ENCODE peak calls at places on chromosomes 4 and X, in four cellular contexts. U is H54, J is suprapubic skin, P is spleen. G is an unnamed sample.
A peak's percentile ranks its signal among the peaks of the same experiment; 100 is the strongest.

GRCh38 chr4:107349266-107349665 is 313.2 kb upstream of the DKK2 start:
- DNase-seq in U (no peak), J (no peak), P (no peak), G (no peak)

GRCh38 chr4:140296871-140297570 is 76.4 kb upstream of the SCOC start:
- DNase-seq in U (no peak), J (no peak), P (no peak), G (no peak)

GRCh38 chr4:123984881-123985280 is 588.3 kb downstream of the SPRY1 start:
- DNase-seq in U (no peak), J (no peak), P (no peak), G (no peak)

GRCh38 chrX:56792270-56793111 is 63.4 kb downstream of the NBDY start:
- DNase-seq in U (no peak), J (peak; percentile 36), P (no peak), G (peak; percentile 9)

GRCh38 chrX:30620125-30620524 is 33.1 kb upstream of the GK start:
- DNase-seq in U (no peak), J (no peak), P (no peak), G (no peak)

GRCh38 chr4:133151681-133152329 is 2.7 kb downstream of the PCDH10 start:
- DNase-seq in U (no peak), J (no peak), P (no peak), G (no peak)

GRCh38 chrX:151970661-151971060 is 3.8 kb downstream of the GABRE start:
- DNase-seq in U (peak; percentile 55), J (peak; percentile 84), P (no peak), G (no peak)

GRCh38 chr4:212438-213174 is 88.3 kb downstream of the ZNF718 start:
- DNase-seq in U (no peak), J (peak; percentile 65), P (peak; percentile 77), G (peak; percentile 85)

GRCh38 chr4:3708103-3708510 is 58.1 kb upstream of the ADRA2C start:
- DNase-seq in U (no peak), J (peak; percentile 56), P (peak; percentile 73), G (peak; percentile 46)

GRCh38 chr4:185771696-185772390 is 40.2 kb downstream of the SORBS2 start:
- DNase-seq in U (no peak), J (no peak), P (no peak), G (no peak)

GRCh38 chr4:3766207-3766790 is at the start of gene ADRA2C:
- DNase-seq in U (peak; percentile 19), J (no peak), P (no peak), G (no peak)

GRCh38 chr4:128288689-128289106 is 1.1 kb upstream of the PGRMC2 start:
- DNase-seq in U (no peak), J (no peak), P (no peak), G (peak; percentile 27)

GRCh38 chr4:184408021-184408710 is 66.2 kb downstream of the IRF2 start:
- DNase-seq in U (peak; percentile 17), J (no peak), P (no peak), G (no peak)

GRCh38 chr4:55397521-55398321 is 2.0 kb downstream of the TMEM165 start:
- DNase-seq in U (no peak), J (no peak), P (no peak), G (no peak)

GRCh38 chrX:124388562-124388961 is 42.2 kb downstream of the SH2D1A start:
- DNase-seq in U (peak; percentile 9), J (no peak), P (no peak), G (no peak)

GRCh38 chr4:18756661-18757060 is 735.1 kb upstream of the LCORL start:
- DNase-seq in U (no peak), J (no peak), P (no peak), G (no peak)

GRCh38 chr4:41590591-41590990 is 52.6 kb downstream of the LIMCH1 start:
- DNase-seq in U (no peak), J (no peak), P (no peak), G (no peak)

GRCh38 chrX:72130156-72130761 is 1.5 kb downstream of the RTL5 start:
- DNase-seq in U (no peak), J (no peak), P (no peak), G (no peak)

GRCh38 chr4:94354474-94354896 is 11.8 kb upstream of the HPGDS start:
- DNase-seq in U (no peak), J (no peak), P (no peak), G (no peak)

GRCh38 chr4:48976007-48976406 is 10.1 kb upstream of the CWH43 start:
- DNase-seq in U (no peak), J (no peak), P (no peak), G (no peak)

GRCh38 chrX:109707322-109707721 is 25.7 kb downstream of the ACSL4 start:
- DNase-seq in U (no peak), J (no peak), P (peak; percentile 76), G (no peak)

GRCh38 chrX:9682456-9682855 is 83.2 kb downstream of the GPR143 start:
- DNase-seq in U (no peak), J (no peak), P (no peak), G (no peak)

GRCh38 chr4:101292901-101293300 is 54.4 kb downstream of the PPP3CA start:
- DNase-seq in U (no peak), J (no peak), P (no peak), G (no peak)

GRCh38 chr4:95637047-95637600 is 88.4 kb upstream of the UNC5C start:
- DNase-seq in U (no peak), J (no peak), P (no peak), G (no peak)

GRCh38 chr4:794911-795725 is 30.8 kb downstream of the CPLX1 start:
- DNase-seq in U (no peak), J (no peak), P (peak; percentile 69), G (no peak)

GRCh38 chr4:102780476-102781144 is 19.8 kb upstream of the MANBA start:
- DNase-seq in U (peak; percentile 3), J (no peak), P (no peak), G (no peak)

DNA sequence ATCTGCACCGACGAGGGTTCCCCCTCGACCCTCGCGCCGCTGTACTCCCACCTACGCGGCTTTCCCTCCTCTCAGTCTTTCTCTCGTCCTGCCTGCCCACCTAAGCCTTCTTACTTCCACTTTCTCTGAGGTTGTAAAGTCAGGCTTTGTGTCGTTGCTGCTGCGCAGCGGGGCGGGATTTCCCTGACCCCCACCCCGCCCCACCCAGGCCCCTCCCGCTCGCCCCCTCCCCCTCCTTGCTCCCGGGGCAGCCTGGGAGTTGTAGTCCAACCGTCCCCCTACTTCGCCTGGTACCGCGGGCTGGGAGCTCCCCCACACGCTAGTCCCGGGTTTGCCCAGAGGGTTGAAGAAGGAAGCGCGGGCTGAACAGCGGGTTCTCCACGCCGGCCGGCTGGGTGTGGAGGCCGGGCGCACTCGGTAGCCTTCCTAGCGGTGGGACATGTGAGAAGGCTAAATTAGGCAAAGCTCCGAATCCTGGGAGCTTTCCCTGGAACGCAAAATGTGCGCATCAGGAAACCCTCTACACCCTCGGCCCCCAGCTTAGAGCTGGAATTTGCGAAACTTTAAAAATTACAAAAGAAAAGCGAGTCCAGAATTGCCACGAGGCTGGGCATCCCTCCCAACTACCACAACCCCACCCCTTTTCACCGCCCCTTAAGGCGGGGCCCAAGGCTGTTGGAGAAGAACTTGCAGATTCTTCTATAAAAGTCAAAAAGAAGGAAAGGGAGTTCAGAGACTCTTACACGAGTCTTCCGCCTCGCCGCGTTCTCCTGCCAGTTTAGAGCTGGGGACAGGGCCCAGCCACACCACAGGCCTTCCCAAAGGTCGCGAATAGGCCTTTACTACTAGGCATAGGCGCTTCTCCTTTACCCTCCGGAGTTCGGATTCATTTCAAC is at the start of gene ATP11C:
- DNase-seq in U (peak; percentile 49), J (peak; percentile 89), P (peak; percentile 94), G (peak; percentile 80)
- TF ChIP-seq POLR2A in U (peak; percentile 78), J (no peak), P (peak; percentile 47), G (peak; percentile 71)

GRCh38 chr4:90127706-90128345 is 632 bp downstream of the CCSER1 start:
- DNase-seq in U (no peak), J (no peak), P (peak; percentile 89), G (peak; percentile 27)

GRCh38 chr4:90126805-90127204 is 389 bp upstream of the CCSER1 start:
- DNase-seq in U (no peak), J (no peak), P (no peak), G (no peak)

GRCh38 chr4:90121961-90122748 is 5.0 kb upstream of the CCSER1 start:
- DNase-seq in U (no peak), J (no peak), P (no peak), G (no peak)

GRCh38 chr4:90127223-90127705 is at the start of gene CCSER1:
- DNase-seq in U (no peak), J (peak; percentile 81), P (peak; percentile 95), G (peak; percentile 84)
- TF ChIP-seq POLR2A in U (no peak), J (peak; percentile 88), P (peak; percentile 92), G (peak; percentile 89)

GRCh38 chrX:23392195-23392594 is 57.5 kb downstream of the PTCHD1 start:
- DNase-seq in U (no peak), J (no peak), P (no peak), G (no peak)

GRCh38 chrX:23390979-23391378 is 56.3 kb downstream of the PTCHD1 start:
- DNase-seq in U (no peak), J (no peak), P (no peak), G (no peak)

GRCh38 chrX:23398570-23398969 is 63.9 kb downstream of the PTCHD1 start:
- DNase-seq in U (no peak), J (no peak), P (no peak), G (no peak)

GRCh38 chrX:23389196-23389792 is 54.6 kb downstream of the PTCHD1 start:
- DNase-seq in U (no peak), J (no peak), P (no peak), G (peak; percentile 72)

DNA sequence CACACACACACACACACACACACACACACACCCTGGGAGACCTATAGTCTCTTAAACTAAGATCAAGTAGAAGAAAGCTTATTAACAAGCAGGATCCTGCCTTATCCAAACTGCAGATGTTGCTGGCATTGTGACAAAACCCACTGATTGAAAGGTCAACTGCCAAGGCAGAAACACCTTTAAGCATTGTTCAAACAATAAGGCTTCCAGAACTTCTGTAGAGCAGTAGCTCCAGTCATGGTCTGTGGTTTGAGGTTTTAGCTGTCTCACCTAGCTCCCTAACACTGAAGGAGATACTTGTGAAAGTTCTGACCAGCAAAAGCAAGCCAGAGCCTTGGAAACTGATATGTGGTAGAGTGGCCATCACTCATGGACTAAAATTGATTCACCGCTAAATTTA is 59.8 kb downstream of the PTCHD1 start:
- DNase-seq in U (no peak), J (no peak), P (no peak), G (peak; percentile 24)
- TF ChIP-seq POLR2A in U (no peak), J (no peak), P (no peak), G (no peak)

DNA sequence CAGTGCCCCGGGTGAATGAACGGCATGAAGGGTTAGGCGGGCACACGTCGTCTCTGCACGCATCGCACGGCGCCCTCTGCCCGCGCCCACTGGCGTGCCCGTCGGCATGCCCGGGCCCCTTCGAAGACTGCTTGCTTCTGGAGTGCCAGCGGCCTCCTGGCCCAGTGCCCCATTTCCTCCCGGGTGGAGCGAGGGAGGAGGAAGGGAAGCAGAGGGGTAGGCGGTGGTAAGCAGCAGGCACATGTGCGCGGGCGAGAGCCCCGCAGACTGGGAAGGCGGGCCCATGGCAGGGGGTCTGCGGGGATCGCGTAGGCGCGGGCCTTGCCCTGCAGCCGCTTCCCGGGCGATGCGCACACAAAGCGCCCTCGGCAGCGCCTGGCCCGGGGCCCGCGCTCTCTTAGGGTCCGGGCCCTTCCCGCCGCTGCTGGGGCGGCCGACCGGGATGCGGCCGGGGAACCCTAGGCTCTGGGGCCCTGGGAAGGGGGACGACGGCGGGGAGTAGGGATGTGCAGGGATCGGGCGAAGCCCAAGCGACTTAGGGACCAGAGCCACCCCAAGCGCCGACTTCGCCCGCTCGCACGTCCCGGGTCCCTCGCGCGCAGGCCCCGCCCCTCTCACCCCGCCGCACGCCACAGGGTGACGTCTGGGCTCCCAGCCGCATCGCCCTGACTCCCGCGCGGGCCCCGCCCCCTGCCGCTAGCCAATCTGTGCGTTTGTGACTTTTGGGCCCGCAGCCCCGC is 866 bp upstream of the EMD start:
- DNase-seq in U (no peak), J (no peak), P (peak; percentile 89), G (peak; percentile 62)
- TF ChIP-seq POLR2A in U (peak; percentile 65), J (no peak), P (peak; percentile 55), G (peak; percentile 71)